ENCODE peak calls at places on chromosomes 5 and 9, in seven cellular contexts. J is stomach, T is breast epithelium, W is HCT116, B is A673, I is IMR-90, N is H1. R is an unnamed sample.

GRCh38 chr5:15365040-15365439 is 134.9 kb upstream of the FBXL7 start:
- DNase-seq in J (no peak), T (no peak), W (no peak), B (peak; percentile 4), I (no peak), N (no peak), R (no peak)

GRCh38 chr9:6644346-6645152 is 980 bp downstream of the GLDC start:
- DNase-seq in J (no peak), T (no peak), W (no peak), B (no peak), I (no peak), N (no peak), R (no peak)

GRCh38 chr5:179303801-179304200 is 41.5 kb downstream of the ADAMTS2 start:
- DNase-seq in J (no peak), T (no peak), W (no peak), B (no peak), I (no peak), N (no peak), R (no peak)

GRCh38 chr9:79165006-79165405 is 406.8 kb upstream of the TLE4 start:
- DNase-seq in J (no peak), T (no peak), W (no peak), B (no peak), I (peak; percentile 79), N (no peak), R (no peak)

GRCh38 chr5:153699035-153699434 is 208.6 kb downstream of the GRIA1 start:
- DNase-seq in J (no peak), T (no peak), W (no peak), B (no peak), I (no peak), N (no peak), R (no peak)

GRCh38 chr9:132346177-132346576 is 8.6 kb downstream of the SETX start:
- DNase-seq in J (no peak), T (no peak), W (no peak), B (no peak), I (no peak), N (no peak), R (no peak)

GRCh38 chr9:16252631-16253030 is 617.8 kb downstream of the BNC2 start:
- DNase-seq in J (no peak), T (no peak), W (no peak), B (no peak), I (no peak), N (no peak), R (no peak)

GRCh38 chr5:55480781-55481180 is 54.0 kb downstream of the PLPP1 start:
- DNase-seq in J (no peak), T (no peak), W (no peak), B (no peak), I (peak; percentile 79), N (no peak), R (no peak)

GRCh38 chr9:127904518-127904887 is 5.1 kb upstream of the ST6GALNAC6 start:
- DNase-seq in J (no peak), T (no peak), W (no peak), B (no peak), I (no peak), N (no peak), R (no peak)

GRCh38 chr5:165495829-165496380 is 1990.5 kb downstream of the MAT2B start:
- DNase-seq in J (no peak), T (no peak), W (no peak), B (no peak), I (peak; percentile 22), N (no peak), R (no peak)

GRCh38 chr9:102038006-102038405 is 299.6 kb upstream of the GRIN3A start:
- DNase-seq in J (no peak), T (no peak), W (no peak), B (no peak), I (no peak), N (no peak), R (no peak)

GRCh38 chr5:15383469-15383868 is 116.5 kb upstream of the FBXL7 start:
- DNase-seq in J (no peak), T (no peak), W (no peak), B (peak; percentile 6), I (peak; percentile 28), N (no peak), R (no peak)

GRCh38 chr5:77709340-77709739 is 66.8 kb downstream of the TBCA start:
- DNase-seq in J (no peak), T (no peak), W (no peak), B (no peak), I (no peak), N (no peak), R (no peak)

GRCh38 chr5:16579142-16579541 is 37.7 kb downstream of the RETREG1 start:
- DNase-seq in J (peak; percentile 60), T (no peak), W (no peak), B (no peak), I (no peak), N (no peak), R (no peak)

GRCh38 chr5:66789434-66789833 is 193.2 kb downstream of the MAST4 start:
- DNase-seq in J (no peak), T (no peak), W (no peak), B (no peak), I (no peak), N (no peak), R (no peak)

GRCh38 chr9:135649508-135649907 is 10.2 kb upstream of the GLT6D1 start:
- DNase-seq in J (no peak), T (no peak), W (no peak), B (no peak), I (no peak), N (no peak), R (no peak)

GRCh38 chr5:32089146-32090000 is 84.7 kb downstream of the GOLPH3 start:
- DNase-seq in J (no peak), T (no peak), W (no peak), B (no peak), I (no peak), N (no peak), R (no peak)

GRCh38 chr9:74355107-74355506 is 142.0 kb upstream of the RORB start:
- DNase-seq in J (no peak), T (no peak), W (no peak), B (no peak), I (no peak), N (no peak), R (no peak)

GRCh38 chr5:385321-385720 is 57.7 kb upstream of the EXOC3 start:
- DNase-seq in J (no peak), T (no peak), W (no peak), B (no peak), I (no peak), N (no peak), R (no peak)

GRCh38 chr5:387491-388265 is 55.3 kb upstream of the EXOC3 start:
- DNase-seq in J (no peak), T (no peak), W (no peak), B (no peak), I (no peak), N (no peak), R (no peak)

GRCh38 chr5:389197-389821 is 53.7 kb upstream of the EXOC3 start:
- DNase-seq in J (no peak), T (no peak), W (no peak), B (no peak), I (no peak), N (no peak), R (no peak)

GRCh38 chr5:388266-389196 is 54.4 kb upstream of the EXOC3 start:
- DNase-seq in J (peak; percentile 24), T (no peak), W (no peak), B (no peak), I (no peak), N (no peak), R (no peak)

GRCh38 chr5:386432-387341 is 56.3 kb upstream of the EXOC3 start:
- DNase-seq in J (no peak), T (no peak), W (no peak), B (no peak), I (peak; percentile 76), N (no peak), R (no peak)
- H3K4me3 ChIP-seq in J (no peak overlapping the region), T (peak overlapping the region; percentile 25), W (no peak overlapping the region), B (no peak overlapping the region), I (no peak overlapping the region), N (no peak overlapping the region), R (no peak overlapping the region)

GRCh38 chr5:177496111-177497010 is 1.0 kb downstream of the PDLIM7 start:
- DNase-seq in J (peak; percentile 51), T (no peak), W (peak; percentile 44), B (peak; percentile 58), I (peak; percentile 94), N (no peak), R (no peak)
- TF ChIP-seq CTCF in J (no peak), T (peak; percentile 43), W (no peak), B (peak; percentile 26), I (peak; percentile 36), N (no peak), R (peak; percentile 46)

GRCh38 chr5:149213264-149213663 is 58.4 kb upstream of the AFAP1L1 start:
- DNase-seq in J (no peak), T (no peak), W (no peak), B (no peak), I (no peak), N (no peak), R (no peak)

GRCh38 chr5:149210229-149210628 is 61.4 kb upstream of the AFAP1L1 start:
- DNase-seq in J (no peak), T (no peak), W (peak; percentile 88), B (no peak), I (peak; percentile 90), N (no peak), R (no peak)

GRCh38 chr5:149212203-149212951 is 59.3 kb upstream of the AFAP1L1 start:
- DNase-seq in J (no peak), T (no peak), W (no peak), B (no peak), I (peak; percentile 100), N (no peak), R (no peak)

GRCh38 chr5:149211566-149211965 is 60.1 kb upstream of the AFAP1L1 start:
- DNase-seq in J (no peak), T (no peak), W (no peak), B (no peak), I (peak; percentile 73), N (no peak), R (no peak)

GRCh38 chr5:149210968-149211495 is 60.6 kb upstream of the AFAP1L1 start:
- DNase-seq in J (no peak), T (no peak), W (no peak), B (no peak), I (no peak), N (no peak), R (no peak)
- H3K4me3 ChIP-seq in J (no peak overlapping the region), T (no peak overlapping the region), W (peak overlapping the region; percentile 7), B (no peak overlapping the region), I (no peak overlapping the region), N (no peak overlapping the region), R (no peak overlapping the region)

DNA sequence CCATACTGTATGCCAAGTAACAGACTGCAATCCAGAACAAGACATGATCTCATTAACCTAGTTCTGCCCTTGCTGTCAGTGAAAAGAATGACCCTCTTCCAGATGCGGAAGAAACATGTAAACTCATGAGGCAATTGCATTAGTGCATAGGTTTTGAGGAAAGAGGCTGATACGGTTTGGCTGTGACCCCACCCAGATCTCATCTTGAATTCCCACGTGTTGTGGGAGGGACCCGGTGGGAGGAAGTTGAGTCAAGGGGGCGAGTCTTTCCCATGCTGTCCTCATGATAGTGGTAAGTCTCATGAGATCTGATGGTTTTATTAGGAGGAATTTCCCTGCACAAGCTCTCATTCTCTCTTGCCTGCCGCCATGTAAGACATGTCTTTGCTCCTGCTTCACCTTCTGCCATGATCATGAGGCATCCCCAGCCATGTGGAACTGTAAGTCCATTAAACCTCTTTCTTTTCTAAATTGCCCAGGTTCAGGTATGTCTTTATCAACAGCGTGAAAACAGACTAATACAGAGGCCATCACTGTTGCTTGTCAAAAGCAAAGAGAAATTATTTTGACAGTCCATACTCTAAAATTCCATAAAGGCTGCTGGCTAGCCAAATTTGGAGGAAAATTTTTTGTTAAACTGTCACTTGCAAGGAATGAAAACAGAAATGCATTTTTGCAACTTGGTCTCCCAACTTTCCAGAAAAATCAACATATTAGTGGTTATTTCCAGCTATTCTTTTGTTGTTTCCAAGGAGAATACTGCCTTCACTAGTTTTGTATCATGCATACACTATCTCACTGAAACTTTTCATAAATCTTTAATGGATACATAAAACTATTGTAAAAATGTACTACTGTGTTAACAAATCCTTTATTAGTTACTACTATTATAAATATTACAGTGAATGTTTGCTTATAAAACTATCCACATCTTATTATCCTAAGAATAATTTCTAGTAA is 3.2 kb upstream of the ARL15 start:
- DNase-seq in J (no peak), T (no peak), W (no peak), B (no peak), I (no peak), N (no peak), R (no peak)
- TF ChIP-seq CTCF in J (no peak), T (no peak), W (no peak), B (no peak), I (no peak), N (no peak), R (no peak)

R was measured in epithelial cell of proximal tubule.